ENCODE peak calls at places on chromosomes 4 and X, in six cellular contexts. H is heart left ventricle, O is astrocyte, T is GM23248, J is right atrium auricular region, Y is H7. S is an unnamed sample. For H3K27me3, the result is how much of the 10 kb centered on the place peaks cover.

GRCh38 chr4:158006973-158007372 is 165.9 kb downstream of the GASK1B start:
- DNase-seq in H (no peak), T (peak), O (no peak), Y (no peak), J (no peak), S (no peak)

GRCh38 chr4:88843067-88843723 is 145.6 kb upstream of the NAP1L5 start:
- DNase-seq in H (no peak), O (no peak), T (peak), Y (no peak), J (no peak), S (peak)

GRCh38 chr4:116870667-116871066 is 214.7 kb downstream of the TRAM1L1 start:
- DNase-seq in T (no peak), O (no peak), J (no peak), Y (no peak), H (no peak), S (no peak)

GRCh38 chrX:15142084-15142715 is 127.7 kb downstream of the ASB9 start:
- DNase-seq in T (peak), H (no peak), J (no peak), Y (no peak), O (peak), S (peak)

GRCh38 chrX:13487731-13488505 is 81.5 kb upstream of the EGFL6 start:
- DNase-seq in Y (peak), T (peak), H (peak), J (no peak), O (peak), S (peak)

GRCh38 chr4:10589808-10590207 is 94.8 kb downstream of the CLNK start:
- DNase-seq in Y (no peak), T (peak), H (no peak), J (no peak), O (no peak), S (no peak)

GRCh38 chrX:154549766-154550165 is 2.3 kb downstream of the IKBKG start:
- DNase-seq in H (no peak), T (peak), Y (no peak), J (no peak), O (no peak), S (peak)

GRCh38 chrX:29024813-29025342 is 437.6 kb downstream of the IL1RAPL1 start:
- DNase-seq in H (no peak), Y (no peak), J (no peak), O (no peak), T (no peak), S (peak)

GRCh38 chrX:88903989-88904718 is 157.1 kb downstream of the CPXCR1 start:
- DNase-seq in H (no peak), O (no peak), Y (no peak), T (no peak), J (no peak), S (no peak)

GRCh38 chr4:39384563-39384962 is 18.4 kb upstream of the RFC1 start:
- DNase-seq in H (no peak), Y (no peak), O (no peak), J (no peak), T (no peak), S (no peak)

GRCh38 chrX:3950373-3950772 is 236.9 kb upstream of the PRKX start:
- DNase-seq in H (no peak), O (peak), T (no peak), J (no peak), Y (no peak), S (no peak)

GRCh38 chr4:41015031-41015675 is 199.2 kb downstream of the APBB2 start:
- DNase-seq in O (no peak), T (no peak), J (no peak), Y (no peak), H (no peak), S (no peak)

GRCh38 chr4:3047464-3048286 is 26.7 kb downstream of the HTT-AS start:
- DNase-seq in Y (peak), O (no peak), J (peak), T (peak), H (peak), S (peak)

GRCh38 chr4:176676901-176677300 is 115.8 kb downstream of the VEGFC start:
- DNase-seq in H (peak), T (peak), J (no peak), Y (no peak), O (no peak), S (no peak)

GRCh38 chrX:136417806-136418205 is 69.9 kb upstream of the BRS3 start:
- DNase-seq in Y (no peak), T (no peak), H (no peak), O (no peak), J (no peak), S (no peak)

GRCh38 chr4:166078956-166079355 is 205.9 kb downstream of the TLL1 start:
- DNase-seq in Y (no peak), H (no peak), T (peak), J (no peak), O (no peak), S (peak)

GRCh38 chrX:34927866-34928265 is 14.7 kb upstream of the FAM47B start:
- DNase-seq in O (no peak), J (no peak), T (no peak), Y (no peak), H (no peak), S (peak)

GRCh38 chr4:22514001-22514400 is 1.9 kb downstream of the ADGRA3 start:
- DNase-seq in J (no peak), O (peak), H (no peak), Y (no peak), T (peak), S (no peak)

GRCh38 chrX:24647257-24648058 is at the start of gene PCYT1B:
- DNase-seq in H (peak), O (peak), J (peak), T (peak), Y (peak), S (peak)

GRCh38 chrX:21944136-21944615 is 3.7 kb downstream of the SMS start:
- DNase-seq in T (no peak), J (no peak), O (no peak), H (peak), Y (no peak), S (peak)

GRCh38 chrX:24147165-24147564 is 2.4 kb upstream of the ZFX start:
- DNase-seq in Y (no peak), H (no peak), J (no peak), O (no peak), T (no peak), S (no peak)

GRCh38 chr4:61200991-61201526 is 933 bp downstream of the ADGRL3 start:
- DNase-seq in H (peak), T (peak), Y (peak), J (no peak), O (peak), S (no peak)

GRCh38 chr4:71027611-71028010 is 34.2 kb downstream of the DCK start:
- DNase-seq in T (no peak), O (no peak), H (no peak), Y (no peak), J (no peak), S (no peak)

GRCh38 chrX:150849996-150850720 is 48.3 kb downstream of the CD99L2 start:
- DNase-seq in H (no peak), O (no peak), Y (no peak), J (no peak), T (peak), S (peak)

GRCh38 chr4:34814266-34814665 is 1430.0 kb downstream of the ARAP2 start:
- DNase-seq in J (no peak), Y (no peak), T (no peak), O (peak), H (no peak), S (no peak)

GRCh38 chr4:5755679-5756078 is 44.7 kb downstream of the EVC start:
- DNase-seq in H (no peak), Y (no peak), T (no peak), O (no peak), J (peak), S (no peak)

GRCh38 chrX:147902270-147902669 is 9.4 kb upstream of the FMR1 start:
- DNase-seq in O (no peak), H (no peak), J (no peak), Y (no peak), T (no peak), S (peak)

GRCh38 chrX:150148749-150149672 is 210.7 kb upstream of the EOLA2 start:
- DNase-seq in O (peak), J (no peak), T (peak), Y (no peak), H (no peak), S (no peak)

GRCh38 chr4:169139013-169139412 is 129.0 kb upstream of the CBR4 start:
- DNase-seq in T (no peak), H (no peak), Y (no peak), O (no peak), J (no peak), S (no peak)
- H3K27me3 ChIP-seq in T (under half), H (under half), Y (under half), O (under half), J (under half), S (under half)

GRCh38 chrX:72132456-72132855 is 741 bp upstream of the RTL5 start:
- DNase-seq in H (no peak), O (no peak), Y (no peak), J (no peak), T (no peak), S (no peak)
- H3K4me3 ChIP-seq in H (no peak), O (peak), Y (no peak), J (peak), T (peak), S (no peak)

DNA sequence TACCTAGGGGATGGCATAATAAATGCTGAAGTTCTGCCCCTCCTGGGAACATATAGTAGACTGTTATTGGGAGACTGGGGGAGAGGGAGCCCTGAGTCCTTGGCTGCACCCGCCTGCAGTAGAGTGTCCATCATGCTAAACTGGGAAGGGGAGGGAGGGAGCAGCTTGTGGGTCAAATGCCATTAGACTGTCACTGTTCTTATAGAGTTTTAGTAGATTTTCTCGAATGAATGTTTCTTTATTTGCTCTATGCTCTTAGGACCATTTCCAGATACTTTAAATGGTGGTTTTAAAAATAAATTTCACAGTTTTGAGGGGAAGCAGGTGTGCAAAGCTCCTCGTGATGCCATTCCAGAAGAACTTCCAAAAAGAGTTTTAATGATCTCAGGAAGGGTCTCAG is 111.6 kb upstream of the USP9X start:
- DNase-seq in H (no peak), J (no peak), O (no peak), T (no peak), Y (no peak), S (no peak)
- H3K27me3 ChIP-seq in H (under half), J (under half), O (under half), T (under half), Y (under half), S (under half)

GRCh38 chr4:54062392-54062791 is 2.0 kb downstream of the CHIC2 start:
- DNase-seq in O (no peak), T (no peak), H (no peak), J (no peak), Y (no peak), S (no peak)
- H3K4me3 ChIP-seq in O (peak), T (peak), H (no peak), J (peak), Y (no peak), S (peak)

GRCh38 chrX:48578661-48579128 is 4.4 kb downstream of the RBM3 start:
- DNase-seq in Y (peak), O (no peak), T (no peak), H (no peak), J (no peak), S (no peak)

GRCh38 chrX:48579259-48579658 is 5.0 kb downstream of the RBM3 start:
- DNase-seq in Y (peak), T (no peak), H (no peak), O (no peak), J (no peak), S (peak)

GRCh38 chrX:48584698-48585097 is 10.4 kb downstream of the RBM3 start:
- DNase-seq in T (no peak), J (no peak), O (no peak), Y (no peak), H (no peak), S (no peak)

GRCh38 chrX:48576108-48576507 is 1.8 kb downstream of the RBM3 start:
- DNase-seq in H (no peak), O (no peak), Y (no peak), J (no peak), T (no peak), S (no peak)

GRCh38 chrX:48580662-48581061 is 6.4 kb downstream of the RBM3 start:
- DNase-seq in T (no peak), O (no peak), Y (no peak), H (no peak), J (no peak), S (peak)
- H3K27me3 ChIP-seq in T (under half), O (under half), Y (under half), H (under half), J (under half), S (under half)

DNA sequence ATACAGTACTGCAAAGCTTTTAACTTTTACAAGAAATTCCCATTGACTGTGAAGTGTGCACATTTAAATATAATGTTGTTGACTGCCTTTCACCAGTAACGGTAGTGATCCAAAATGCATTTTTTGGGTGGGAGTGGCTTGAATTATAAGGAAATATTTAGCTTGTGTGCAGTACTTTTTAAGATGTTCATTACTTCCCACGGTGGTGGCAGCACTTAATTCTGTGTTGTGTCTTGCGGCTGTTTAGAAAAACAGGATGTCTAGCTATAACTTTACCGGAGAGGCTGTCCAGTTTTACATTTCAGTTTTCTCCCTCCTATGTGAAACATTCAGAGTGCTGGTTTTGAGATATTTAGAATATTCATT is 1.7 kb downstream of the TMEM131L start:
- DNase-seq in H (no peak), T (no peak), O (no peak), J (no peak), Y (no peak), S (no peak)
- H3K4me3 ChIP-seq in H (peak), T (peak), O (peak), J (peak), Y (no peak), S (no peak)

GRCh38 chrX:17372052-17372451 is 2.9 kb upstream of the NHS start:
- DNase-seq in J (no peak), T (no peak), Y (no peak), O (no peak), H (no peak), S (no peak)
- H3K27me3 ChIP-seq in J (under half), T (under half), Y (under half), O (under half), H (under half), S (under half)

DNA sequence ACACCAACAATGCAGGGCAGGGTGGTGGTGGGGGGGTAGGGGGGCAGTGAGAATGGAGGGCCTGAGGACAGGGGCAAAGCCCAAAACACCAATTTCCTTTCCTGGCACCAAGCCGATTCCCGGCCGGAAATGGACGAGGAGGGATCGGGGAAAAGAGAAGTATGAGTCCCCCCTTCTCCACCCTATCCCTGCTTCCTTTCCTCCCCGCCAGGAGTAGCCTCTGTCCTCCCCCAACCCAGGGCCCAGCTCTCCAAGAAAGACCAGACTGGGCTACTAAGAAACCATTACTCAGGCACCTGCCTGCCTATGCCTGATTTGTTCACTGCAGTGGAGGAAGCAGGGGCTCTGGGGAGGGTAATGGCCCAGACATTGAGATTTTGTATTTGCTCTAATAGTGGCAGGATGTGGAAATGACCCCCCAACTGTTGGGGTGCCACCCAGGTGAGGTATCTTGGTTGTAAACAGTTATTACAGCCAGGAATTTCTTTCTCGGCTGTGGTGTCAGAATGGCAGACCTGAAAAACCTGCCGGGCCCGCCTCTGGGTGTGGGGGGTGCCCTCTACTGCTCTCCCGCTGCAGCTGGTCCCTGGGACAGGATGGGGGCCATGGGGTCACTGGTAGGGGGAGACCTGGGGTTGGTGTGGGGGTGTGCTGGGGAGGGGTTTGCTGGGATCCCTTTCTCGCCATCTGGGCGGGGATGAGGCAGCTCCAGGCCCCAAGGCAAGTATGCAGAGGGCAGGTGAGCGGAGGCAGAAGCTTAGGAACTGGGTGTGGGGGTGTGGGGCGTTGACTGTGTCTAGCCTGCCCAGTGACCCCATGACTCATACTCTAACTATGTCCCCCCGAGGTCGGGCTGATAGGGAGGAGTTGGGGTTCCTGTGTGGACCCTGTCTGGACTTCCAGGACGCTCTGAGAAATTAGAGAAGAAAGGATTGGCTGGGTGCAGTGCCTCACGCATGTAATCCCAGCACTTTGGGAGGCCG is 701 bp downstream of the CCDC120 start:
- DNase-seq in O (no peak), J (no peak), H (no peak), T (no peak), Y (peak), S (no peak)
- H3K4me3 ChIP-seq in O (no peak), J (no peak), H (no peak), T (no peak), Y (peak), S (peak)

GRCh38 chr4:117957570-117957969 is 76.7 kb upstream of the NDST3 start:
- DNase-seq in T (no peak), Y (no peak), J (no peak), O (no peak), H (no peak), S (no peak)
- H3K27me3 ChIP-seq in T (under half), Y (under half), J (under half), O (under half), H (under half), S (under half)

S was measured in bronchial epithelial cell.